ENCODE peak calls at places on chromosome 11, in eight cellular contexts. O, E, I, K, M, Z, B and Y are unnamed samples.

GRCh38 chr11:70389191-70389590 is 9.1 kb upstream of the CTTN start:
- DNase-seq in O (no peak), E (no peak), I (no peak), K (no peak), M (no peak), Z (no peak), B (no peak), Y (no peak)

GRCh38 chr11:93529707-93530467 is 13.3 kb downstream of the SMCO4 start:
- DNase-seq in O (no peak), E (no peak), I (no peak), K (no peak), M (no peak), Z (no peak), B (no peak), Y (no peak)

GRCh38 chr11:92810423-92810822 is 159.0 kb upstream of the MTNR1B start:
- DNase-seq in O (no peak), E (no peak), I (no peak), K (no peak), M (no peak), Z (no peak), B (no peak), Y (no peak)

GRCh38 chr11:725624-726202 is 19.7 kb downstream of the EPS8L2 start:
- DNase-seq in O (no peak), E (no peak), I (no peak), K (no peak), M (no peak), Z (no peak), B (no peak), Y (no peak)

GRCh38 chr11:45180888-45181594 is 34.6 kb downstream of the PRDM11 start:
- DNase-seq in O (no peak), E (no peak), I (peak), K (peak), M (no peak), Z (no peak), B (no peak), Y (no peak)

GRCh38 chr11:99739464-99740089 is 718.8 kb downstream of the CNTN5 start:
- DNase-seq in O (peak), E (no peak), I (no peak), K (no peak), M (no peak), Z (no peak), B (peak), Y (peak)

GRCh38 chr11:120832609-120833221 is 191.2 kb upstream of the TBCEL start:
- DNase-seq in O (no peak), E (no peak), I (no peak), K (no peak), M (peak), Z (no peak), B (no peak), Y (no peak)

GRCh38 chr11:57164317-57164716 is 17.4 kb upstream of the LRRC55 start:
- DNase-seq in O (no peak), E (no peak), I (no peak), K (no peak), M (no peak), Z (no peak), B (no peak), Y (no peak)

GRCh38 chr11:72816404-72816990 is 2.3 kb downstream of the ATG16L2 start:
- DNase-seq in O (no peak), E (no peak), I (no peak), K (no peak), M (no peak), Z (no peak), B (no peak), Y (no peak)

GRCh38 chr11:1870326-1870696 is 17.4 kb downstream of the LSP1 start:
- DNase-seq in O (no peak), E (no peak), I (no peak), K (no peak), M (no peak), Z (no peak), B (no peak), Y (no peak)

GRCh38 chr11:119318240-119319135 is 1.6 kb upstream of the MCAM start:
- DNase-seq in O (no peak), E (no peak), I (no peak), K (no peak), M (no peak), Z (no peak), B (peak), Y (peak)

GRCh38 chr11:91795139-91795887 is 429.3 kb upstream of the FAT3 start:
- DNase-seq in O (no peak), E (no peak), I (no peak), K (no peak), M (no peak), Z (no peak), B (no peak), Y (no peak)

GRCh38 chr11:44804449-44805151 is 77.8 kb downstream of the TSPAN18 start:
- DNase-seq in O (no peak), E (no peak), I (no peak), K (no peak), M (no peak), Z (no peak), B (no peak), Y (no peak)

GRCh38 chr11:117328414-117329010 is 858 bp downstream of the CEP164 start:
- DNase-seq in O (peak), E (no peak), I (no peak), K (no peak), M (no peak), Z (no peak), B (peak), Y (no peak)

GRCh38 chr11:101618691-101619090 is 34.9 kb upstream of the TRPC6 start:
- DNase-seq in O (peak), E (no peak), I (no peak), K (no peak), M (no peak), Z (no peak), B (no peak), Y (no peak)

GRCh38 chr11:115333106-115333505 is 171.1 kb downstream of the CADM1 start:
- DNase-seq in O (no peak), E (no peak), I (no peak), K (no peak), M (no peak), Z (no peak), B (no peak), Y (no peak)

GRCh38 chr11:134275534-134276395 is at the start of gene GLB1L3:
- DNase-seq in O (no peak), E (peak), I (peak), K (no peak), M (no peak), Z (peak), B (peak), Y (no peak)

GRCh38 chr11:116911981-116912734 is 74.7 kb upstream of the APOA1 start:
- DNase-seq in O (no peak), E (no peak), I (no peak), K (no peak), M (no peak), Z (no peak), B (no peak), Y (no peak)

GRCh38 chr11:64246874-64247728 is at the start of gene PPP1R14B:
- DNase-seq in O (no peak), E (peak), I (peak), K (peak), M (peak), Z (peak), B (peak), Y (no peak)

GRCh38 chr11:116578971-116579687 is 193.7 kb downstream of the BUD13 start:
- DNase-seq in O (no peak), E (no peak), I (no peak), K (no peak), M (peak), Z (no peak), B (peak), Y (no peak)

GRCh38 chr11:70095541-70096252 is 17.6 kb downstream of the ANO1 start:
- DNase-seq in O (no peak), E (no peak), I (no peak), K (no peak), M (no peak), Z (no peak), B (no peak), Y (no peak)

GRCh38 chr11:9719949-9720646 is 56.2 kb downstream of the SWAP70 start:
- DNase-seq in O (no peak), E (no peak), I (no peak), K (no peak), M (no peak), Z (no peak), B (no peak), Y (no peak)

GRCh38 chr11:62556872-62557631 is 10.4 kb upstream of the AHNAK start:
- DNase-seq in O (no peak), E (no peak), I (no peak), K (no peak), M (no peak), Z (no peak), B (no peak), Y (no peak)

GRCh38 chr11:65055538-65055937 is 2.8 kb downstream of the NAALADL1 start:
- DNase-seq in O (no peak), E (no peak), I (no peak), K (no peak), M (no peak), Z (no peak), B (no peak), Y (no peak)

GRCh38 chr11:44605965-44606364 is 40.5 kb downstream of the CD82 start:
- DNase-seq in O (no peak), E (no peak), I (no peak), K (no peak), M (no peak), Z (no peak), B (no peak), Y (no peak)

GRCh38 chr11:120494595-120494994 is 17.0 kb upstream of the GRIK4 start:
- DNase-seq in O (no peak), E (no peak), I (no peak), K (no peak), M (no peak), Z (no peak), B (no peak), Y (no peak)

GRCh38 chr11:18650859-18651557 is 16.9 kb upstream of the SPTY2D1 start:
- DNase-seq in O (no peak), E (no peak), I (no peak), K (no peak), M (no peak), Z (peak), B (no peak), Y (no peak)

GRCh38 chr11:115368616-115369015 is 135.6 kb downstream of the CADM1 start:
- DNase-seq in O (no peak), E (no peak), I (no peak), K (no peak), M (no peak), Z (no peak), B (no peak), Y (no peak)

GRCh38 chr11:29008481-29008880 is 900.3 kb downstream of the METTL15 start:
- DNase-seq in O (no peak), E (no peak), I (no peak), K (no peak), M (no peak), Z (no peak), B (no peak), Y (no peak)

GRCh38 chr11:83436855-83437254 is 150.7 kb upstream of the CCDC90B start:
- DNase-seq in O (no peak), E (no peak), I (no peak), K (no peak), M (no peak), Z (no peak), B (no peak), Y (no peak)

GRCh38 chr11:85299247-85299646 is 327.9 kb downstream of the DLG2 start:
- DNase-seq in O (no peak), E (no peak), I (no peak), K (no peak), M (no peak), Z (no peak), B (no peak), Y (peak)

GRCh38 chr11:115060840-115061239 is 382.5 kb downstream of the NXPE2 start:
- DNase-seq in O (no peak), E (no peak), I (no peak), K (no peak), M (no peak), Z (no peak), B (no peak), Y (no peak)